ENCODE peak calls at places on chromosomes 12 and 14, in ten cellular contexts. E is left ventricle myocardium inferior, H is right atrium auricular region, G is pancreas, U is heart right ventricle, W is adrenal gland, N is foreskin keratinocyte, P is lung, S is OCI-LY7, O is cardiac muscle cell. B is an unnamed sample. For H3K4me1, the result is how much of the 10 kb centered on the place peaks cover.

GRCh38 chr12:51590347-51591019 is 550 bp upstream of the SCN8A start:
- DNase-seq in E (peak), H (no peak), G (peak), U (peak), W (peak), N (peak), P (no peak), S (peak), O (peak), B (peak)

GRCh38 chr12:91182664-91183455 is at the start of gene DCN:
- DNase-seq in E (no peak), H (no peak), G (no peak), U (no peak), W (no peak), N (no peak), P (no peak), S (no peak), O (peak), B (no peak)

GRCh38 chr12:92977326-92977725 is 48.2 kb upstream of the EEA1 start:
- DNase-seq in E (no peak), H (no peak), G (no peak), U (no peak), W (no peak), N (no peak), P (no peak), S (no peak), O (peak), B (no peak)

GRCh38 chr14:21057803-21058675 is at the start of gene RNASE8:
- DNase-seq in E (no peak), H (no peak), G (no peak), U (no peak), W (no peak), N (no peak), P (no peak), S (no peak), O (no peak), B (no peak)

GRCh38 chr12:31246470-31246850 is 79.5 kb downstream of the SINHCAF start:
- DNase-seq in E (no peak), H (no peak), G (no peak), U (no peak), W (no peak), N (peak), P (no peak), S (no peak), O (peak), B (no peak)

GRCh38 chr12:79187032-79187431 is 322.5 kb downstream of the SYT1 start:
- DNase-seq in E (no peak), H (no peak), G (no peak), U (peak), W (no peak), N (no peak), P (no peak), S (no peak), O (no peak), B (no peak)

GRCh38 chr12:16012086-16012485 is 101.0 kb downstream of the DERA start:
- DNase-seq in E (peak), H (peak), G (peak), U (peak), W (peak), N (no peak), P (no peak), S (no peak), O (peak), B (no peak)

GRCh38 chr12:110079477-110080400 is 31.4 kb upstream of the C12orf76 start:
- DNase-seq in E (peak), H (peak), G (no peak), U (peak), W (peak), N (no peak), P (peak), S (peak), O (peak), B (no peak)

GRCh38 chr12:24937553-24938244 is 11.2 kb downstream of the BCAT1 start:
- DNase-seq in E (no peak), H (no peak), G (no peak), U (no peak), W (no peak), N (peak), P (no peak), S (no peak), O (no peak), B (no peak)

GRCh38 chr12:10392394-10392930 is 2.6 kb upstream of the KLRK1 start:
- DNase-seq in E (peak), H (peak), G (no peak), U (peak), W (peak), N (peak), P (peak), S (peak), O (peak), B (no peak)

GRCh38 chr12:130714091-130714590 is 2.0 kb downstream of the RIMBP2 start:
- DNase-seq in E (no peak), H (no peak), G (peak), U (no peak), W (no peak), N (no peak), P (no peak), S (no peak), O (no peak), B (no peak)

GRCh38 chr12:19847294-19848059 is 408.2 kb downstream of the AEBP2 start:
- DNase-seq in E (peak), H (no peak), G (no peak), U (peak), W (no peak), N (peak), P (no peak), S (peak), O (peak), B (no peak)

GRCh38 chr14:101876539-101876938 is 87.8 kb upstream of the DYNC1H1 start:
- DNase-seq in E (peak), H (peak), G (no peak), U (peak), W (peak), N (no peak), P (peak), S (peak), O (peak), B (no peak)

GRCh38 chr12:101648195-101648594 is 49.2 kb upstream of the CHPT1 start:
- DNase-seq in E (no peak), H (no peak), G (no peak), U (no peak), W (no peak), N (no peak), P (no peak), S (no peak), O (no peak), B (no peak)

GRCh38 chr12:64737539-64737938 is 21.7 kb downstream of the GNS start:
- DNase-seq in E (no peak), H (no peak), G (no peak), U (no peak), W (no peak), N (peak), P (no peak), S (peak), O (no peak), B (no peak)

GRCh38 chr14:105465209-105466031 is 9.2 kb upstream of the CRIP2 start:
- DNase-seq in E (peak), H (peak), G (no peak), U (peak), W (no peak), N (peak), P (peak), S (no peak), O (no peak), B (no peak)

GRCh38 chr14:56005580-56006053 is 112.6 kb upstream of the PELI2 start:
- DNase-seq in E (no peak), H (no peak), G (no peak), U (no peak), W (no peak), N (no peak), P (no peak), S (no peak), O (peak), B (no peak)

GRCh38 chr14:104556256-104557021 is 23.1 kb upstream of the C14orf180 start:
- DNase-seq in E (peak), H (no peak), G (peak), U (no peak), W (no peak), N (no peak), P (no peak), S (no peak), O (no peak), B (no peak)

GRCh38 chr12:64616221-64616620 is 5.9 kb downstream of the RASSF3 start:
- DNase-seq in E (no peak), H (no peak), G (no peak), U (no peak), W (no peak), N (no peak), P (no peak), S (no peak), O (peak), B (no peak)

GRCh38 chr12:34393086-34393820 is 371.0 kb downstream of the ALG10 start:
- DNase-seq in E (peak), H (peak), G (peak), U (peak), W (no peak), N (no peak), P (no peak), S (no peak), O (no peak), B (no peak)

GRCh38 chr12:109706747-109707469 is 6.7 kb upstream of the FAM222A start:
- DNase-seq in E (no peak), H (no peak), G (peak), U (no peak), W (no peak), N (no peak), P (no peak), S (no peak), O (no peak), B (no peak)

GRCh38 chr14:49420201-49420600 is 166.0 kb downstream of the RPS29 start:
- DNase-seq in E (no peak), H (no peak), G (no peak), U (no peak), W (no peak), N (no peak), P (no peak), S (no peak), O (no peak), B (no peak)

GRCh38 chr12:113403435-113404415 is at the start of gene SDS:
- DNase-seq in E (peak), H (no peak), G (peak), U (peak), W (peak), N (no peak), P (peak), S (no peak), O (peak), B (no peak)

GRCh38 chr12:7369274-7369729 is 65.4 kb downstream of the ACSM4 start:
- DNase-seq in E (peak), H (no peak), G (no peak), U (peak), W (no peak), N (no peak), P (no peak), S (no peak), O (peak), B (no peak)

GRCh38 chr12:72346331-72346944 is 74.3 kb downstream of the TRHDE start:
- DNase-seq in E (no peak), H (no peak), G (no peak), U (peak), W (peak), N (peak), P (peak), S (peak), O (peak), B (peak)

GRCh38 chr14:87994974-87995373 is 2.0 kb upstream of the GALC start:
- DNase-seq in E (no peak), H (no peak), G (no peak), U (no peak), W (no peak), N (no peak), P (no peak), S (no peak), O (peak), B (no peak)

GRCh38 chr12:94304566-94305061 is 155.1 kb downstream of the CEP83 start:
- DNase-seq in E (no peak), H (no peak), G (no peak), U (no peak), W (no peak), N (no peak), P (no peak), S (no peak), O (peak), B (no peak)

GRCh38 chr14:33570717-33571058 is 380.2 kb downstream of the EGLN3 start:
- DNase-seq in E (no peak), H (no peak), G (no peak), U (no peak), W (no peak), N (no peak), P (no peak), S (no peak), O (no peak), B (no peak)

GRCh38 chr12:23742574-23742973 is 206.9 kb downstream of the SOX5 start:
- DNase-seq in E (no peak), H (no peak), G (no peak), U (no peak), W (no peak), N (no peak), P (no peak), S (no peak), O (no peak), B (no peak)

GRCh38 chr12:123938679-123939480 is 33.8 kb downstream of the CCDC92 start:
- DNase-seq in E (no peak), H (no peak), G (no peak), U (no peak), W (no peak), N (no peak), P (no peak), S (peak), O (peak), B (peak)

GRCh38 chr14:100078216-100078780 is 13.1 kb downstream of the EVL start:
- DNase-seq in E (no peak), H (no peak), G (no peak), U (no peak), W (no peak), N (no peak), P (no peak), S (no peak), O (no peak), B (no peak)

GRCh38 chr14:100077441-100077840 is 12.2 kb downstream of the EVL start:
- DNase-seq in E (no peak), H (no peak), G (no peak), U (no peak), W (no peak), N (no peak), P (no peak), S (no peak), O (no peak), B (no peak)

GRCh38 chr14:100074431-100075100 is 9.3 kb downstream of the EVL start:
- DNase-seq in E (no peak), H (no peak), G (no peak), U (no peak), W (no peak), N (no peak), P (no peak), S (no peak), O (no peak), B (no peak)

GRCh38 chr14:100076630-100077029 is 11.4 kb downstream of the EVL start:
- DNase-seq in E (peak), H (peak), G (no peak), U (no peak), W (peak), N (peak), P (no peak), S (no peak), O (peak), B (no peak)

DNA sequence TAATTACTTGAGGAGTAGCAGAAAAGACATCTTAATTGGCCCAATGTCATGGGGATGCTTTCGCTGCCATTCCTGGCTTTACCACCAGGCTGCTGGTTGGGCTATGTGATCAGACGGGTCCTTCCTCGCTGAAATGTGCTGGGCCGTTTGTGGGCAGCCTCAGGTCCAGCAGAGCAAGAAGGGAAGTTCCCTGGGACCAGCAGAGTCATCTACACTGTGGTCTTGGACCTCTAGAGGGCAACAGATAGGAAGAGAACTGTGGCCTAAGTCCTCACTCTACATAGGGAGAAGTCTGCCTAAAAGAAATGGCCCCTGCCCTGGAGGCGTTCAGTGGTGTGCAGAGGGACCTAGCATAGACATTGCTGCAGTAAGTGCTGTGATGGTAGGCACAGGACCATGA is 10.9 kb downstream of the EVL start:
- DNase-seq in E (no peak), H (no peak), G (no peak), U (no peak), W (peak), N (no peak), P (no peak), S (no peak), O (peak), B (peak)
- TF ChIP-seq CTCF in E (peak), H (no peak), G (no peak), U (peak), W (peak), N (peak), P (no peak), S (peak), O (peak), B (peak)

GRCh38 chr12:1592444-1593231 is 1.7 kb downstream of the FBXL14 start:
- DNase-seq in E (no peak), H (no peak), G (peak), U (peak), W (peak), N (peak), P (no peak), S (peak), O (peak), B (no peak)

GRCh38 chr12:1593232-1594044 is 943 bp downstream of the FBXL14 start:
- DNase-seq in E (peak), H (no peak), G (peak), U (peak), W (peak), N (peak), P (peak), S (peak), O (no peak), B (peak)

GRCh38 chr12:1595026-1595561 is 713 bp upstream of the FBXL14 start:
- DNase-seq in E (no peak), H (no peak), G (no peak), U (peak), W (no peak), N (no peak), P (no peak), S (peak), O (peak), B (no peak)

GRCh38 chr12:1594295-1595025 is at the start of gene FBXL14:
- DNase-seq in E (peak), H (no peak), G (peak), U (peak), W (peak), N (peak), P (peak), S (peak), O (peak), B (peak)

DNA sequence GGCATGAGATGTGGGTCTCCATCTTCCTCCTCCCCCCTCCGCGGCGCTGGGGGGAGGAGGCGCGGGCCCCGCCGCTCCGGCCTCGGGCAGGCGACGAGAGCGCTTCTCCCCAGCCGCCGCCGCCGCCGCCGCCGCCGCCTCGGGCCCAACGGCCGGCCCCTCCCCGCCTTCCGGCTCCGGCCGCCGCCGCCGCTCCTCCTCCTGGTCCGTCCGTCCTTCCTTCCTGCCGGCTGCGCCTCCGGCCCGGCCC is 411 bp downstream of the FBXL14 start:
- DNase-seq in E (peak), H (no peak), G (peak), U (peak), W (peak), N (peak), P (no peak), S (peak), O (peak), B (peak)
- H3K4me1 ChIP-seq in E (half or more), H (half or more), G (under half), U (under half), W (under half), N (under half), P (under half), S (under half), O (under half), B (under half)

GRCh38 chr12:120538281-120539156 is 4.4 kb downstream of the RNF10 start:
- DNase-seq in E (peak), H (no peak), G (no peak), U (peak), W (peak), N (no peak), P (peak), S (no peak), O (peak), B (no peak)

GRCh38 chr12:120536064-120536791 is 2.1 kb downstream of the RNF10 start:
- DNase-seq in E (no peak), H (no peak), G (no peak), U (no peak), W (no peak), N (no peak), P (no peak), S (peak), O (no peak), B (no peak)

GRCh38 chr12:120534203-120534702 is at the start of gene RNF10:
- DNase-seq in E (peak), H (peak), G (peak), U (peak), W (peak), N (peak), P (peak), S (peak), O (peak), B (peak)

GRCh38 chr12:120532701-120533238 is 1.4 kb upstream of the RNF10 start:
- DNase-seq in E (no peak), H (no peak), G (no peak), U (no peak), W (no peak), N (no peak), P (no peak), S (no peak), O (no peak), B (no peak)

DNA sequence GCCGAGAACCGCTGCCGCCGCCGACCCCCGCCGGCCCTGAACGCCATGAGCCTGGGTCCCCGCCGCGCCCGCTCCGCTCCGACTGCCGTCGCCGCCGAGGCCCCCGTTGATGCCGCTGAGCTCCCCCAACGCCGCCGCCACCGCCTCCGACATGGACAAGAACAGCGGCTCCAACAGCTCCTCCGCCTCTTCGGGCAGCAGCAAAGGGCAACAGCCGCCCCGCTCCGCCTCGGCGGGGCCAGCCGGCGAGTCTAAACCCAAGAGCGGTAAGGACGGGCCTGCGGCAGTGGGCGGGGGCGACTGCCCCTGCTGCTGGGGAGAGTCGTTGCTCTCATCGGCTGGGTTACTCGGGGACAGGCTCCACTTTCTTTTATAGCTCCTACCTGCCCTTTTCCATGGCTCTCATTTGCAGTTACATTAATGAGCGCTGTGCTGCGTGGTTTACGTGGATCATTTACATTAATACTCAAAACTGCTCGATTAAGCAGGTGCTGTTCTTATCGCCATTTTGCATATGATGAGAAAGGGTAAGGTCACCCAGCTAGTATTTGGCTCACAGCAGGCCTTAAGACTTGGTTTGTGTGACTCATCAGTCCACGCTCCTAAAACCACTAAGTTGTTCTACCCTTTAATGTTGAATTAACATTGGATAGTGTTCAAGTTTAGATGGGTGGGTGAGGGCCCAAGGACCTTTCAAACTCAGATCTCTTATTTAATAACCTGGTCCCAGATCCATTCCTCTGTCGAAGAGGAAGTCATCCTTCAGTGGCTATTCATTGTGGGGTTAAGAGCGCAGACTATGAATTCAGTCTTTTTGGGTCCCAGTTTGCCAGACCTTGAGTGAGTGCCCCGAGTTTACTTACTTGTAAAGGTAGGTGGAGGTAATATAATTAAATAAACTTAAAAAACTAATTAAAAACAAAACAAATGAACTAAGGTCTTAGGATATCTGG is 823 bp downstream of the RNF10 start:
- DNase-seq in E (peak), H (no peak), G (peak), U (peak), W (peak), N (peak), P (peak), S (peak), O (peak), B (peak)
- TF ChIP-seq CTCF in E (no peak), H (no peak), G (no peak), U (no peak), W (no peak), N (no peak), P (no peak), S (peak), O (no peak), B (no peak)

DNA sequence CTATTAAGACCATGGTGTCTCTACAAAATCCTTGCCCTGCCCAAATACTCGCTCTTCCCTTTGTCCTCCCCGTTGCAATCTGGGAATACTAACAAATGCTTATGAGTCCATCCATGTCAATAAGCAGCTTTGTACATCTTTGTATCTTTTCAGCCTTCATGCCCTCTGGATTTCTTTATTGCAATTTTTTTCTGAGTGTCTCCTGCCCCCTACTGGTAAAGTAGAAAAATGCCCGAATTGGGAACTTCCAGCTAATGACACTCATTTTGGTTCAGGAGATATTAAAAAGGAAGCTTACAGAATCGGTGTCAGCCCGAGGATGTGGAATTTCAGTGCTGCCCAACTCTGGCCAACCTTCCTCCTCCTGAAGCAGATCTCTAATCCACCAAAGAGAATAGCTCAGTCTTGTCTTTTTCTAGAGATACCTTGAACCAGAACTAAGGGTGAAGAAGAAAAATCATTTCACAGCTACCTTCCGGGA is 46.0 kb downstream of the SH2B3 start:
- DNase-seq in E (no peak), H (peak), G (no peak), U (no peak), W (no peak), N (peak), P (peak), S (peak), O (peak), B (no peak)
- H3K4me1 ChIP-seq in E (half or more), H (under half), G (under half), U (half or more), W (under half), N (under half), P (under half), S (under half), O (under half), B (under half)